ENCODE peak calls at places on chromosomes 16 and 17, in nine cellular contexts. One of them, this sample, is unnamed.

GRCh38 chr16:641326-642188 is at the start of gene MCRIP2:
- DNase-seq in progenitor cell of endocrine pancreas: peak; percentile 73
- DNase-seq in activated CD4-positive, alpha-beta T cell treated with anti-CD3 and anti-CD28 coated beads for 1 hour: peak; percentile 38
- DNase-seq in aorta: peak; percentile 93
- DNase-seq in HFF-Myc: no peak
- DNase-seq in Ammon's horn: peak; percentile 81
- DNase-seq in left ventricle myocardium inferior: peak; percentile 89
- DNase-seq in stimulated activated CD8-positive, alpha-beta memory T cell treated with anti-CD3 and anti-CD28 coated beads, Interleukin-7, amount 100 ng/mL, for 1 hour: peak; percentile 31
- DNase-seq in activated T-helper 1 cell treated with anti-CD3 and anti-CD28 coated beads, Interleukin-12 subunit alpha, Interleukin-12 subunit beta, Interleukin-2, Interleukin-4 antibody, amounts not matched to agents 30 ng/mL and 10 ng/mL and 1 ng/mL, durations not matched to agents 14 hours and 24 hours and 36 hours: peak; percentile 80
- DNase-seq in this sample: no peak

GRCh38 chr17:5237541-5238016 is 2.9 kb upstream of the SCIMP start:
- DNase-seq in Ammon's horn: peak; percentile 46
- DNase-seq in HFF-Myc: peak; percentile 46
- DNase-seq in progenitor cell of endocrine pancreas: peak; percentile 18
- DNase-seq in stimulated activated CD8-positive, alpha-beta memory T cell treated with anti-CD3 and anti-CD28 coated beads, Interleukin-7, amount 100 ng/mL, for 1 hour: no peak
- DNase-seq in left ventricle myocardium inferior: peak; percentile 26
- DNase-seq in activated T-helper 1 cell treated with anti-CD3 and anti-CD28 coated beads, Interleukin-12 subunit alpha, Interleukin-12 subunit beta, Interleukin-2, Interleukin-4 antibody, amounts not matched to agents 30 ng/mL and 10 ng/mL and 1 ng/mL, durations not matched to agents 14 hours and 24 hours and 36 hours: peak; percentile 15
- DNase-seq in activated CD4-positive, alpha-beta T cell treated with anti-CD3 and anti-CD28 coated beads for 1 hour: no peak
- DNase-seq in aorta: no peak
- DNase-seq in this sample: peak; percentile 13

GRCh38 chr16:14509675-14510132 is 120.4 kb downstream of the PARN start:
- DNase-seq in aorta: no peak
- DNase-seq in HFF-Myc: no peak
- DNase-seq in Ammon's horn: no peak
- DNase-seq in stimulated activated CD8-positive, alpha-beta memory T cell treated with anti-CD3 and anti-CD28 coated beads, Interleukin-7, amount 100 ng/mL, for 1 hour: no peak
- DNase-seq in activated CD4-positive, alpha-beta T cell treated with anti-CD3 and anti-CD28 coated beads for 1 hour: no peak
- DNase-seq in left ventricle myocardium inferior: no peak
- DNase-seq in activated T-helper 1 cell treated with anti-CD3 and anti-CD28 coated beads, Interleukin-12 subunit alpha, Interleukin-12 subunit beta, Interleukin-2, Interleukin-4 antibody, amounts not matched to agents 30 ng/mL and 10 ng/mL and 1 ng/mL, durations not matched to agents 14 hours and 24 hours and 36 hours: no peak
- DNase-seq in progenitor cell of endocrine pancreas: no peak
- DNase-seq in this sample: no peak

GRCh38 chr16:10107081-10107480 is 75.1 kb downstream of the GRIN2A start:
- DNase-seq in activated T-helper 1 cell treated with anti-CD3 and anti-CD28 coated beads, Interleukin-12 subunit alpha, Interleukin-12 subunit beta, Interleukin-2, Interleukin-4 antibody, amounts not matched to agents 30 ng/mL and 10 ng/mL and 1 ng/mL, durations not matched to agents 14 hours and 24 hours and 36 hours: no peak
- DNase-seq in aorta: no peak
- DNase-seq in progenitor cell of endocrine pancreas: no peak
- DNase-seq in Ammon's horn: no peak
- DNase-seq in stimulated activated CD8-positive, alpha-beta memory T cell treated with anti-CD3 and anti-CD28 coated beads, Interleukin-7, amount 100 ng/mL, for 1 hour: no peak
- DNase-seq in HFF-Myc: no peak
- DNase-seq in activated CD4-positive, alpha-beta T cell treated with anti-CD3 and anti-CD28 coated beads for 1 hour: no peak
- DNase-seq in left ventricle myocardium inferior: no peak
- DNase-seq in this sample: no peak

GRCh38 chr16:81415757-81416156 is 28.9 kb upstream of the CMIP start:
- DNase-seq in progenitor cell of endocrine pancreas: no peak
- DNase-seq in aorta: no peak
- DNase-seq in left ventricle myocardium inferior: no peak
- DNase-seq in HFF-Myc: no peak
- DNase-seq in activated CD4-positive, alpha-beta T cell treated with anti-CD3 and anti-CD28 coated beads for 1 hour: no peak
- DNase-seq in stimulated activated CD8-positive, alpha-beta memory T cell treated with anti-CD3 and anti-CD28 coated beads, Interleukin-7, amount 100 ng/mL, for 1 hour: no peak
- DNase-seq in activated T-helper 1 cell treated with anti-CD3 and anti-CD28 coated beads, Interleukin-12 subunit alpha, Interleukin-12 subunit beta, Interleukin-2, Interleukin-4 antibody, amounts not matched to agents 30 ng/mL and 10 ng/mL and 1 ng/mL, durations not matched to agents 14 hours and 24 hours and 36 hours: no peak
- DNase-seq in Ammon's horn: peak; percentile 51
- DNase-seq in this sample: no peak

GRCh38 chr17:73279704-73280103 is 18.0 kb upstream of the CPSF4L start:
- DNase-seq in stimulated activated CD8-positive, alpha-beta memory T cell treated with anti-CD3 and anti-CD28 coated beads, Interleukin-7, amount 100 ng/mL, for 1 hour: no peak
- DNase-seq in progenitor cell of endocrine pancreas: no peak
- DNase-seq in Ammon's horn: no peak
- DNase-seq in HFF-Myc: no peak
- DNase-seq in activated T-helper 1 cell treated with anti-CD3 and anti-CD28 coated beads, Interleukin-12 subunit alpha, Interleukin-12 subunit beta, Interleukin-2, Interleukin-4 antibody, amounts not matched to agents 30 ng/mL and 10 ng/mL and 1 ng/mL, durations not matched to agents 14 hours and 24 hours and 36 hours: no peak
- DNase-seq in aorta: no peak
- DNase-seq in activated CD4-positive, alpha-beta T cell treated with anti-CD3 and anti-CD28 coated beads for 1 hour: no peak
- DNase-seq in left ventricle myocardium inferior: no peak
- DNase-seq in this sample: no peak

GRCh38 chr17:40124279-40125141 is 2.7 kb downstream of the MSL1 start:
- DNase-seq in stimulated activated CD8-positive, alpha-beta memory T cell treated with anti-CD3 and anti-CD28 coated beads, Interleukin-7, amount 100 ng/mL, for 1 hour: no peak
- DNase-seq in left ventricle myocardium inferior: no peak
- DNase-seq in activated CD4-positive, alpha-beta T cell treated with anti-CD3 and anti-CD28 coated beads for 1 hour: no peak
- DNase-seq in HFF-Myc: no peak
- DNase-seq in aorta: no peak
- DNase-seq in Ammon's horn: peak; percentile 64
- DNase-seq in activated T-helper 1 cell treated with anti-CD3 and anti-CD28 coated beads, Interleukin-12 subunit alpha, Interleukin-12 subunit beta, Interleukin-2, Interleukin-4 antibody, amounts not matched to agents 30 ng/mL and 10 ng/mL and 1 ng/mL, durations not matched to agents 14 hours and 24 hours and 36 hours: no peak
- DNase-seq in progenitor cell of endocrine pancreas: no peak
- DNase-seq in this sample: no peak

GRCh38 chr16:31404353-31405064 is 11.4 kb downstream of the ITGAD start:
- DNase-seq in HFF-Myc: no peak
- DNase-seq in Ammon's horn: peak; percentile 28
- DNase-seq in activated T-helper 1 cell treated with anti-CD3 and anti-CD28 coated beads, Interleukin-12 subunit alpha, Interleukin-12 subunit beta, Interleukin-2, Interleukin-4 antibody, amounts not matched to agents 30 ng/mL and 10 ng/mL and 1 ng/mL, durations not matched to agents 14 hours and 24 hours and 36 hours: no peak
- DNase-seq in progenitor cell of endocrine pancreas: no peak
- DNase-seq in aorta: no peak
- DNase-seq in left ventricle myocardium inferior: no peak
- DNase-seq in stimulated activated CD8-positive, alpha-beta memory T cell treated with anti-CD3 and anti-CD28 coated beads, Interleukin-7, amount 100 ng/mL, for 1 hour: no peak
- DNase-seq in activated CD4-positive, alpha-beta T cell treated with anti-CD3 and anti-CD28 coated beads for 1 hour: no peak
- DNase-seq in this sample: no peak

GRCh38 chr16:48895142-48895541 is 285.2 kb upstream of the N4BP1 start:
- DNase-seq in aorta: no peak
- DNase-seq in progenitor cell of endocrine pancreas: peak; percentile 17
- DNase-seq in activated T-helper 1 cell treated with anti-CD3 and anti-CD28 coated beads, Interleukin-12 subunit alpha, Interleukin-12 subunit beta, Interleukin-2, Interleukin-4 antibody, amounts not matched to agents 30 ng/mL and 10 ng/mL and 1 ng/mL, durations not matched to agents 14 hours and 24 hours and 36 hours: no peak
- DNase-seq in stimulated activated CD8-positive, alpha-beta memory T cell treated with anti-CD3 and anti-CD28 coated beads, Interleukin-7, amount 100 ng/mL, for 1 hour: no peak
- DNase-seq in left ventricle myocardium inferior: no peak
- DNase-seq in activated CD4-positive, alpha-beta T cell treated with anti-CD3 and anti-CD28 coated beads for 1 hour: no peak
- DNase-seq in HFF-Myc: no peak
- DNase-seq in Ammon's horn: no peak
- DNase-seq in this sample: no peak

GRCh38 chr16:58123896-58124600 is 5.1 kb downstream of the CFAP20 start:
- DNase-seq in aorta: no peak
- DNase-seq in left ventricle myocardium inferior: no peak
- DNase-seq in activated CD4-positive, alpha-beta T cell treated with anti-CD3 and anti-CD28 coated beads for 1 hour: no peak
- DNase-seq in HFF-Myc: no peak
- DNase-seq in stimulated activated CD8-positive, alpha-beta memory T cell treated with anti-CD3 and anti-CD28 coated beads, Interleukin-7, amount 100 ng/mL, for 1 hour: no peak
- DNase-seq in progenitor cell of endocrine pancreas: no peak
- DNase-seq in activated T-helper 1 cell treated with anti-CD3 and anti-CD28 coated beads, Interleukin-12 subunit alpha, Interleukin-12 subunit beta, Interleukin-2, Interleukin-4 antibody, amounts not matched to agents 30 ng/mL and 10 ng/mL and 1 ng/mL, durations not matched to agents 14 hours and 24 hours and 36 hours: no peak
- DNase-seq in Ammon's horn: no peak
- DNase-seq in this sample: no peak

GRCh38 chr17:37365589-37365988 is 10.2 kb upstream of the C17orf78 start:
- DNase-seq in HFF-Myc: no peak
- DNase-seq in Ammon's horn: no peak
- DNase-seq in progenitor cell of endocrine pancreas: no peak
- DNase-seq in activated T-helper 1 cell treated with anti-CD3 and anti-CD28 coated beads, Interleukin-12 subunit alpha, Interleukin-12 subunit beta, Interleukin-2, Interleukin-4 antibody, amounts not matched to agents 30 ng/mL and 10 ng/mL and 1 ng/mL, durations not matched to agents 14 hours and 24 hours and 36 hours: no peak
- DNase-seq in activated CD4-positive, alpha-beta T cell treated with anti-CD3 and anti-CD28 coated beads for 1 hour: no peak
- DNase-seq in stimulated activated CD8-positive, alpha-beta memory T cell treated with anti-CD3 and anti-CD28 coated beads, Interleukin-7, amount 100 ng/mL, for 1 hour: no peak
- DNase-seq in aorta: no peak
- DNase-seq in left ventricle myocardium inferior: no peak
- DNase-seq in this sample: no peak

GRCh38 chr16:22684282-22685161 is 129.4 kb upstream of the HS3ST2 start:
- DNase-seq in HFF-Myc: no peak
- DNase-seq in aorta: no peak
- DNase-seq in activated CD4-positive, alpha-beta T cell treated with anti-CD3 and anti-CD28 coated beads for 1 hour: no peak
- DNase-seq in activated T-helper 1 cell treated with anti-CD3 and anti-CD28 coated beads, Interleukin-12 subunit alpha, Interleukin-12 subunit beta, Interleukin-2, Interleukin-4 antibody, amounts not matched to agents 30 ng/mL and 10 ng/mL and 1 ng/mL, durations not matched to agents 14 hours and 24 hours and 36 hours: no peak
- DNase-seq in Ammon's horn: no peak
- DNase-seq in progenitor cell of endocrine pancreas: no peak
- DNase-seq in left ventricle myocardium inferior: no peak
- DNase-seq in stimulated activated CD8-positive, alpha-beta memory T cell treated with anti-CD3 and anti-CD28 coated beads, Interleukin-7, amount 100 ng/mL, for 1 hour: no peak
- DNase-seq in this sample: no peak

GRCh38 chr16:86988920-86989715 is 328.1 kb downstream of the C16orf95 start:
- DNase-seq in stimulated activated CD8-positive, alpha-beta memory T cell treated with anti-CD3 and anti-CD28 coated beads, Interleukin-7, amount 100 ng/mL, for 1 hour: no peak
- DNase-seq in Ammon's horn: no peak
- DNase-seq in activated T-helper 1 cell treated with anti-CD3 and anti-CD28 coated beads, Interleukin-12 subunit alpha, Interleukin-12 subunit beta, Interleukin-2, Interleukin-4 antibody, amounts not matched to agents 30 ng/mL and 10 ng/mL and 1 ng/mL, durations not matched to agents 14 hours and 24 hours and 36 hours: no peak
- DNase-seq in progenitor cell of endocrine pancreas: no peak
- DNase-seq in aorta: no peak
- DNase-seq in activated CD4-positive, alpha-beta T cell treated with anti-CD3 and anti-CD28 coated beads for 1 hour: no peak
- DNase-seq in HFF-Myc: no peak
- DNase-seq in left ventricle myocardium inferior: no peak
- DNase-seq in this sample: no peak

GRCh38 chr17:73194514-73195222 is 1.8 kb downstream of the COG1 start:
- DNase-seq in stimulated activated CD8-positive, alpha-beta memory T cell treated with anti-CD3 and anti-CD28 coated beads, Interleukin-7, amount 100 ng/mL, for 1 hour: no peak
- DNase-seq in left ventricle myocardium inferior: no peak
- DNase-seq in activated CD4-positive, alpha-beta T cell treated with anti-CD3 and anti-CD28 coated beads for 1 hour: no peak
- DNase-seq in Ammon's horn: no peak
- DNase-seq in activated T-helper 1 cell treated with anti-CD3 and anti-CD28 coated beads, Interleukin-12 subunit alpha, Interleukin-12 subunit beta, Interleukin-2, Interleukin-4 antibody, amounts not matched to agents 30 ng/mL and 10 ng/mL and 1 ng/mL, durations not matched to agents 14 hours and 24 hours and 36 hours: no peak
- DNase-seq in aorta: no peak
- DNase-seq in progenitor cell of endocrine pancreas: no peak
- DNase-seq in HFF-Myc: no peak
- DNase-seq in this sample: peak; percentile 67

GRCh38 chr17:50684612-50685333 is 22.9 kb downstream of the ANKRD40 start:
- DNase-seq in activated CD4-positive, alpha-beta T cell treated with anti-CD3 and anti-CD28 coated beads for 1 hour: no peak
- DNase-seq in aorta: no peak
- DNase-seq in Ammon's horn: no peak
- DNase-seq in activated T-helper 1 cell treated with anti-CD3 and anti-CD28 coated beads, Interleukin-12 subunit alpha, Interleukin-12 subunit beta, Interleukin-2, Interleukin-4 antibody, amounts not matched to agents 30 ng/mL and 10 ng/mL and 1 ng/mL, durations not matched to agents 14 hours and 24 hours and 36 hours: no peak
- DNase-seq in HFF-Myc: no peak
- DNase-seq in left ventricle myocardium inferior: no peak
- DNase-seq in progenitor cell of endocrine pancreas: no peak
- DNase-seq in stimulated activated CD8-positive, alpha-beta memory T cell treated with anti-CD3 and anti-CD28 coated beads, Interleukin-7, amount 100 ng/mL, for 1 hour: no peak
- DNase-seq in this sample: no peak

GRCh38 chr17:42101513-42102292 is 3.4 kb upstream of the ZNF385C start:
- DNase-seq in left ventricle myocardium inferior: peak; percentile 74
- DNase-seq in aorta: peak; percentile 95
- DNase-seq in activated T-helper 1 cell treated with anti-CD3 and anti-CD28 coated beads, Interleukin-12 subunit alpha, Interleukin-12 subunit beta, Interleukin-2, Interleukin-4 antibody, amounts not matched to agents 30 ng/mL and 10 ng/mL and 1 ng/mL, durations not matched to agents 14 hours and 24 hours and 36 hours: peak; percentile 50
- DNase-seq in Ammon's horn: peak; percentile 67
- DNase-seq in progenitor cell of endocrine pancreas: peak; percentile 78
- DNase-seq in stimulated activated CD8-positive, alpha-beta memory T cell treated with anti-CD3 and anti-CD28 coated beads, Interleukin-7, amount 100 ng/mL, for 1 hour: peak; percentile 41
- DNase-seq in activated CD4-positive, alpha-beta T cell treated with anti-CD3 and anti-CD28 coated beads for 1 hour: peak; percentile 36
- DNase-seq in HFF-Myc: no peak
- DNase-seq in this sample: no peak

GRCh38 chr17:78618264-78619066 is 41.3 kb upstream of the DNAH17 start:
- DNase-seq in aorta: peak; percentile 79
- DNase-seq in stimulated activated CD8-positive, alpha-beta memory T cell treated with anti-CD3 and anti-CD28 coated beads, Interleukin-7, amount 100 ng/mL, for 1 hour: no peak
- DNase-seq in left ventricle myocardium inferior: peak; percentile 24
- DNase-seq in Ammon's horn: no peak
- DNase-seq in HFF-Myc: no peak
- DNase-seq in progenitor cell of endocrine pancreas: no peak
- DNase-seq in activated T-helper 1 cell treated with anti-CD3 and anti-CD28 coated beads, Interleukin-12 subunit alpha, Interleukin-12 subunit beta, Interleukin-2, Interleukin-4 antibody, amounts not matched to agents 30 ng/mL and 10 ng/mL and 1 ng/mL, durations not matched to agents 14 hours and 24 hours and 36 hours: no peak
- DNase-seq in activated CD4-positive, alpha-beta T cell treated with anti-CD3 and anti-CD28 coated beads for 1 hour: no peak
- DNase-seq in this sample: no peak

GRCh38 chr16:64730261-64730660 is 391.6 kb downstream of the CDH11 start:
- DNase-seq in activated T-helper 1 cell treated with anti-CD3 and anti-CD28 coated beads, Interleukin-12 subunit alpha, Interleukin-12 subunit beta, Interleukin-2, Interleukin-4 antibody, amounts not matched to agents 30 ng/mL and 10 ng/mL and 1 ng/mL, durations not matched to agents 14 hours and 24 hours and 36 hours: no peak
- DNase-seq in stimulated activated CD8-positive, alpha-beta memory T cell treated with anti-CD3 and anti-CD28 coated beads, Interleukin-7, amount 100 ng/mL, for 1 hour: no peak
- DNase-seq in aorta: no peak
- DNase-seq in progenitor cell of endocrine pancreas: no peak
- DNase-seq in HFF-Myc: no peak
- DNase-seq in left ventricle myocardium inferior: no peak
- DNase-seq in Ammon's horn: no peak
- DNase-seq in activated CD4-positive, alpha-beta T cell treated with anti-CD3 and anti-CD28 coated beads for 1 hour: no peak
- DNase-seq in this sample: no peak

GRCh38 chr17:77148109-77148958 is 7.6 kb downstream of the SEC14L1 start:
- DNase-seq in stimulated activated CD8-positive, alpha-beta memory T cell treated with anti-CD3 and anti-CD28 coated beads, Interleukin-7, amount 100 ng/mL, for 1 hour: no peak
- DNase-seq in activated T-helper 1 cell treated with anti-CD3 and anti-CD28 coated beads, Interleukin-12 subunit alpha, Interleukin-12 subunit beta, Interleukin-2, Interleukin-4 antibody, amounts not matched to agents 30 ng/mL and 10 ng/mL and 1 ng/mL, durations not matched to agents 14 hours and 24 hours and 36 hours: no peak
- DNase-seq in aorta: no peak
- DNase-seq in progenitor cell of endocrine pancreas: no peak
- DNase-seq in activated CD4-positive, alpha-beta T cell treated with anti-CD3 and anti-CD28 coated beads for 1 hour: no peak
- DNase-seq in Ammon's horn: no peak
- DNase-seq in left ventricle myocardium inferior: no peak
- DNase-seq in HFF-Myc: no peak
- DNase-seq in this sample: no peak

GRCh38 chr17:52027081-52027480 is 131.4 kb downstream of the CA10 start:
- DNase-seq in stimulated activated CD8-positive, alpha-beta memory T cell treated with anti-CD3 and anti-CD28 coated beads, Interleukin-7, amount 100 ng/mL, for 1 hour: no peak
- DNase-seq in left ventricle myocardium inferior: no peak
- DNase-seq in aorta: no peak
- DNase-seq in activated CD4-positive, alpha-beta T cell treated with anti-CD3 and anti-CD28 coated beads for 1 hour: no peak
- DNase-seq in progenitor cell of endocrine pancreas: no peak
- DNase-seq in activated T-helper 1 cell treated with anti-CD3 and anti-CD28 coated beads, Interleukin-12 subunit alpha, Interleukin-12 subunit beta, Interleukin-2, Interleukin-4 antibody, amounts not matched to agents 30 ng/mL and 10 ng/mL and 1 ng/mL, durations not matched to agents 14 hours and 24 hours and 36 hours: no peak
- DNase-seq in HFF-Myc: no peak
- DNase-seq in Ammon's horn: no peak
- DNase-seq in this sample: no peak

GRCh38 chr17:41464682-41465081 is 2.5 kb downstream of the KRT32 start:
- DNase-seq in activated T-helper 1 cell treated with anti-CD3 and anti-CD28 coated beads, Interleukin-12 subunit alpha, Interleukin-12 subunit beta, Interleukin-2, Interleukin-4 antibody, amounts not matched to agents 30 ng/mL and 10 ng/mL and 1 ng/mL, durations not matched to agents 14 hours and 24 hours and 36 hours: no peak
- DNase-seq in Ammon's horn: peak; percentile 45
- DNase-seq in activated CD4-positive, alpha-beta T cell treated with anti-CD3 and anti-CD28 coated beads for 1 hour: no peak
- DNase-seq in stimulated activated CD8-positive, alpha-beta memory T cell treated with anti-CD3 and anti-CD28 coated beads, Interleukin-7, amount 100 ng/mL, for 1 hour: no peak
- DNase-seq in progenitor cell of endocrine pancreas: no peak
- DNase-seq in left ventricle myocardium inferior: peak; percentile 42
- DNase-seq in HFF-Myc: peak; percentile 58
- DNase-seq in aorta: no peak
- DNase-seq in this sample: peak; percentile 80

GRCh38 chr17:49290690-49291326 is 60.2 kb upstream of the PHOSPHO1 start:
- DNase-seq in HFF-Myc: peak; percentile 6
- DNase-seq in stimulated activated CD8-positive, alpha-beta memory T cell treated with anti-CD3 and anti-CD28 coated beads, Interleukin-7, amount 100 ng/mL, for 1 hour: no peak
- DNase-seq in aorta: no peak
- DNase-seq in activated CD4-positive, alpha-beta T cell treated with anti-CD3 and anti-CD28 coated beads for 1 hour: no peak
- DNase-seq in activated T-helper 1 cell treated with anti-CD3 and anti-CD28 coated beads, Interleukin-12 subunit alpha, Interleukin-12 subunit beta, Interleukin-2, Interleukin-4 antibody, amounts not matched to agents 30 ng/mL and 10 ng/mL and 1 ng/mL, durations not matched to agents 14 hours and 24 hours and 36 hours: no peak
- DNase-seq in left ventricle myocardium inferior: no peak
- DNase-seq in progenitor cell of endocrine pancreas: no peak
- DNase-seq in Ammon's horn: no peak
- DNase-seq in this sample: peak; percentile 11

GRCh38 chr17:66423436-66423922 is 121.1 kb downstream of the PRKCA start:
- DNase-seq in Ammon's horn: peak; percentile 27
- DNase-seq in stimulated activated CD8-positive, alpha-beta memory T cell treated with anti-CD3 and anti-CD28 coated beads, Interleukin-7, amount 100 ng/mL, for 1 hour: no peak
- DNase-seq in left ventricle myocardium inferior: no peak
- DNase-seq in aorta: no peak
- DNase-seq in HFF-Myc: no peak
- DNase-seq in activated T-helper 1 cell treated with anti-CD3 and anti-CD28 coated beads, Interleukin-12 subunit alpha, Interleukin-12 subunit beta, Interleukin-2, Interleukin-4 antibody, amounts not matched to agents 30 ng/mL and 10 ng/mL and 1 ng/mL, durations not matched to agents 14 hours and 24 hours and 36 hours: no peak
- DNase-seq in progenitor cell of endocrine pancreas: no peak
- DNase-seq in activated CD4-positive, alpha-beta T cell treated with anti-CD3 and anti-CD28 coated beads for 1 hour: no peak
- DNase-seq in this sample: no peak

GRCh38 chr17:45147102-45147580 is 1.1 kb upstream of the HEXIM1 start:
- DNase-seq in activated CD4-positive, alpha-beta T cell treated with anti-CD3 and anti-CD28 coated beads for 1 hour: no peak
- DNase-seq in HFF-Myc: no peak
- DNase-seq in aorta: no peak
- DNase-seq in Ammon's horn: no peak
- DNase-seq in activated T-helper 1 cell treated with anti-CD3 and anti-CD28 coated beads, Interleukin-12 subunit alpha, Interleukin-12 subunit beta, Interleukin-2, Interleukin-4 antibody, amounts not matched to agents 30 ng/mL and 10 ng/mL and 1 ng/mL, durations not matched to agents 14 hours and 24 hours and 36 hours: no peak
- DNase-seq in progenitor cell of endocrine pancreas: no peak
- DNase-seq in left ventricle myocardium inferior: no peak
- DNase-seq in stimulated activated CD8-positive, alpha-beta memory T cell treated with anti-CD3 and anti-CD28 coated beads, Interleukin-7, amount 100 ng/mL, for 1 hour: peak; percentile 43
- DNase-seq in this sample: peak; percentile 46

GRCh38 chr16:83961591-83961990 is 6.5 kb upstream of the NECAB2 start:
- DNase-seq in Ammon's horn: no peak
- DNase-seq in aorta: no peak
- DNase-seq in progenitor cell of endocrine pancreas: no peak
- DNase-seq in left ventricle myocardium inferior: no peak
- DNase-seq in HFF-Myc: no peak
- DNase-seq in activated CD4-positive, alpha-beta T cell treated with anti-CD3 and anti-CD28 coated beads for 1 hour: no peak
- DNase-seq in activated T-helper 1 cell treated with anti-CD3 and anti-CD28 coated beads, Interleukin-12 subunit alpha, Interleukin-12 subunit beta, Interleukin-2, Interleukin-4 antibody, amounts not matched to agents 30 ng/mL and 10 ng/mL and 1 ng/mL, durations not matched to agents 14 hours and 24 hours and 36 hours: no peak
- DNase-seq in stimulated activated CD8-positive, alpha-beta memory T cell treated with anti-CD3 and anti-CD28 coated beads, Interleukin-7, amount 100 ng/mL, for 1 hour: no peak
- DNase-seq in this sample: no peak

GRCh38 chr17:57243171-57243622 is 13.1 kb upstream of the MSI2 start:
- DNase-seq in HFF-Myc: peak; percentile 40
- DNase-seq in stimulated activated CD8-positive, alpha-beta memory T cell treated with anti-CD3 and anti-CD28 coated beads, Interleukin-7, amount 100 ng/mL, for 1 hour: peak; percentile 62
- DNase-seq in left ventricle myocardium inferior: peak; percentile 45
- DNase-seq in aorta: peak; percentile 87
- DNase-seq in Ammon's horn: peak; percentile 67
- DNase-seq in activated T-helper 1 cell treated with anti-CD3 and anti-CD28 coated beads, Interleukin-12 subunit alpha, Interleukin-12 subunit beta, Interleukin-2, Interleukin-4 antibody, amounts not matched to agents 30 ng/mL and 10 ng/mL and 1 ng/mL, durations not matched to agents 14 hours and 24 hours and 36 hours: peak; percentile 66
- DNase-seq in activated CD4-positive, alpha-beta T cell treated with anti-CD3 and anti-CD28 coated beads for 1 hour: peak; percentile 62
- DNase-seq in progenitor cell of endocrine pancreas: peak; percentile 52
- DNase-seq in this sample: no peak

GRCh38 chr16:27566417-27566816 is 16.5 kb downstream of the KATNIP start:
- DNase-seq in left ventricle myocardium inferior: no peak
- DNase-seq in stimulated activated CD8-positive, alpha-beta memory T cell treated with anti-CD3 and anti-CD28 coated beads, Interleukin-7, amount 100 ng/mL, for 1 hour: no peak
- DNase-seq in activated T-helper 1 cell treated with anti-CD3 and anti-CD28 coated beads, Interleukin-12 subunit alpha, Interleukin-12 subunit beta, Interleukin-2, Interleukin-4 antibody, amounts not matched to agents 30 ng/mL and 10 ng/mL and 1 ng/mL, durations not matched to agents 14 hours and 24 hours and 36 hours: no peak
- DNase-seq in aorta: no peak
- DNase-seq in Ammon's horn: no peak
- DNase-seq in progenitor cell of endocrine pancreas: no peak
- DNase-seq in activated CD4-positive, alpha-beta T cell treated with anti-CD3 and anti-CD28 coated beads for 1 hour: no peak
- DNase-seq in HFF-Myc: no peak
- DNase-seq in this sample: no peak